ENCODE peak calls at places on chromosomes 7 and 10, in seven cellular contexts. K is heart left ventricle, M is spleen, H is breast epithelium, P is uterus, W is prostate gland, G is tibial nerve. Z is an unnamed sample.

GRCh38 chr7:73738220-73738611 is 386 bp downstream of the ABHD11 start:
- DNase-seq in G (peak), P (peak), K (peak), W (peak), M (no peak), H (peak), Z (peak)

GRCh38 chr7:50558380-50559051 is 6.7 kb downstream of the DDC start:
- DNase-seq in H (no peak), W (no peak), P (no peak), G (no peak), M (no peak), K (no peak), Z (no peak)

GRCh38 chr10:93463723-93464511 is 18.2 kb downstream of the MYOF start:
- DNase-seq in K (no peak), W (no peak), H (no peak), P (peak), G (no peak), M (no peak), Z (no peak)

GRCh38 chr10:4068255-4069028 is 283.4 kb upstream of the KLF6 start:
- DNase-seq in H (no peak), W (no peak), G (no peak), K (no peak), M (no peak), P (no peak), Z (no peak)

GRCh38 chr10:113562108-113562507 is 9.3 kb downstream of the HABP2 start:
- DNase-seq in H (no peak), G (no peak), K (no peak), W (no peak), P (no peak), M (peak), Z (no peak)

GRCh38 chr7:5448378-5449042 is 24.9 kb upstream of the TNRC18 start:
- DNase-seq in M (no peak), P (no peak), W (peak), G (no peak), K (no peak), H (peak), Z (no peak)

GRCh38 chr10:50470798-50471582 is 152.8 kb downstream of the SGMS1 start:
- DNase-seq in P (no peak), M (no peak), K (no peak), G (no peak), H (no peak), W (peak), Z (no peak)

GRCh38 chr7:135834262-135834661 is 85.6 kb upstream of the FAM180A start:
- DNase-seq in K (no peak), M (no peak), G (no peak), W (no peak), P (no peak), H (no peak), Z (no peak)

GRCh38 chr7:112112822-112113255 is 93.4 kb downstream of the DOCK4 start:
- DNase-seq in H (peak), P (peak), W (no peak), G (no peak), K (no peak), M (no peak), Z (no peak)

GRCh38 chr10:6141296-6142151 is 52.7 kb downstream of the RBM17 start:
- DNase-seq in K (no peak), M (no peak), W (peak), H (no peak), P (no peak), G (no peak), Z (peak)

GRCh38 chr7:119102294-119102693 is 877.8 kb downstream of the ANKRD7 start:
- DNase-seq in G (no peak), M (no peak), W (no peak), K (no peak), P (no peak), H (no peak), Z (no peak)

GRCh38 chr7:45681596-45682357 is 107.6 kb downstream of the ADCY1 start:
- DNase-seq in G (no peak), K (no peak), W (no peak), M (peak), H (peak), P (no peak), Z (no peak)

GRCh38 chr7:47132471-47132870 is 449.4 kb downstream of the TNS3 start:
- DNase-seq in W (no peak), M (no peak), H (no peak), P (no peak), G (no peak), K (no peak), Z (no peak)

GRCh38 chr10:33453081-33453850 is 118.8 kb upstream of the NRP1 start:
- DNase-seq in P (no peak), W (no peak), M (no peak), K (no peak), G (no peak), H (no peak), Z (no peak)

GRCh38 chr7:55241958-55242357 is 123.2 kb upstream of the LANCL2 start:
- DNase-seq in P (no peak), M (no peak), W (no peak), G (no peak), H (no peak), K (no peak), Z (no peak)

GRCh38 chr7:28958235-28958945 is at the start of gene TRIL:
- DNase-seq in M (peak), P (peak), K (peak), H (peak), G (peak), W (peak), Z (peak)

GRCh38 chr10:86661161-86662025 is 6.9 kb upstream of the LDB3 start:
- DNase-seq in K (peak), G (no peak), P (no peak), M (peak), H (no peak), W (no peak), Z (no peak)
- TF ChIP-seq POLR2A in K (no peak), G (no peak), P (no peak), M (no peak), H (no peak), W (no peak), Z (no peak)

DNA sequence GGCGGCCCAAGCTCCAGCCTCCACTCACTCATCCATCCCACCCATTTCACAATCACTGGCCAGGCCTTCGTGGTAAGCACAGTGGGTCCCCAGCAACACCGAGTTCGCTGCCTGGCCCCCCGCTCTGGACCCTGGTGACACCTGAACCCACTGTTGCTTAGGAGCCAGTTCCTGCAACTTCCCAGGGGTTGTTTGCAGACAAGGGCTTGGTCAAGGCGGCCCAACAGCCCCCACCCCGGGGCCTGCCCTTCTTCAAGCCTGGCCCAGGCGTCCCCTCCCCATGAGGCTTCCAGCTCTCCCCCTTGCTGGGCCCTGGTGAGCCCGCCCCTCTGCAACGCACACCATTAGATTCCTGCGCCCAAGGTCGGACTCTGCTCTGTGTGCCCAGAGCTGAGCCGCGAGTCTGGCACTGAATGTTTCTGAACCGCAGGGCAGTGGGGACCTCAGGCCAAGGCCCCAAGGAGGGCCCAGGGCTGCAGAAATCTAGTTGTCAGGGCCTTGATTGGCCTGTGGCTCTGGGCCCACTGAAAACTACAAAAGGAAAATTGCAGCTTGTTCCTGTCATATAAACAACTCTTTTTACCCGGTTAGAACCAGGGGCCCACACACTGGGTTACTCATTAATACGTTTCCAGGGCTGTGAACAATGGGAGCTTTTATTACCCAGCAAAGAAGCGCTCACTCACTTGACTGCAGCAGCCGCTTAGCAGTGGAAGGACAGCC is 2.1 kb upstream of the COX19 start:
- DNase-seq in K (no peak), P (no peak), G (no peak), W (peak), M (peak), H (peak), Z (no peak)
- TF ChIP-seq POLR2A in K (no peak), P (no peak), G (no peak), W (no peak), M (no peak), H (no peak), Z (no peak)

GRCh38 chr7:71616217-71616616 is 484.3 kb downstream of the GALNT17 start:
- DNase-seq in G (no peak), M (no peak), H (no peak), P (no peak), K (no peak), W (no peak), Z (no peak)

GRCh38 chr7:71612892-71613291 is 480.9 kb downstream of the GALNT17 start:
- DNase-seq in M (no peak), W (no peak), G (no peak), K (no peak), P (peak), H (no peak), Z (no peak)

GRCh38 chr7:71613316-71613715 is 481.4 kb downstream of the GALNT17 start:
- DNase-seq in H (no peak), P (no peak), K (no peak), W (no peak), M (no peak), G (no peak), Z (no peak)

GRCh38 chr7:71615017-71615416 is 483.1 kb downstream of the GALNT17 start:
- DNase-seq in M (no peak), P (no peak), W (no peak), H (no peak), K (no peak), G (no peak), Z (no peak)

GRCh38 chr7:71618281-71618680 is 486.3 kb downstream of the GALNT17 start:
- DNase-seq in M (no peak), P (no peak), K (no peak), H (no peak), W (no peak), G (no peak), Z (no peak)
- TF ChIP-seq POLR2A in M (no peak), P (no peak), K (no peak), H (no peak), W (no peak), G (no peak), Z (no peak)

DNA sequence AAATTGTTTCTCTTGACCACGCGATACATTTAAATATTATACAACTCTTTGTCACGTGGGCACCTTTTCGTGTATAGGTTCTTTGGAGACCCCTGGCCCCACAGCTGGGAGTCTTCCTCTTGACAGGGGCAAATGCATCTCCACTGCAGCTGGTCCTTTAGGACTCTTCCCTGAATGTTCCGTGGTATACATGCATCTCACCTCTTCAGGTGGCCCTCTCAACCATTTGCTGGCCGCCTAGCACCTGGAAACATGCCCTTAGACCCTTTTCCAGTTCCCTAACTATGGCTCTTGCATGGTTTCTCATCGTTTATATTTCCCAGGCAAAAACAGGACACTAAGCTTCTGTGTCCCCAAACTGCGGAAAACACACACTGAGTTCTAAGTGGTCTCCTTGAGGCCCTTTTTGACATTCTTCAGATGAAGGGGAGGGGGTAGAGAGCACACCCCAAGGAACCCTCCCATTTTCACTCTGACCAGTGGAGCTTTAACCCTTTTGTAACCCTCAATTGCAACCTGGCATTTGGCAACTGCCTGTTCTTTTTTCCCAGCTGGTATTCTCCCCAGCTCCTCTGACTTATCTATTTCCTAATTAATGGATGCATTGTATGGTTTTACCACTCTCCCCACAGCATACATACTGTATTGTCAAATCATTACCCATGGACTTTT is 20.6 kb downstream of the HNRNPA2B1 start:
- DNase-seq in W (no peak), M (no peak), P (no peak), K (no peak), H (no peak), G (no peak), Z (no peak)
- TF ChIP-seq POLR2A in W (no peak), M (no peak), P (no peak), K (no peak), H (no peak), G (no peak), Z (peak)

DNA sequence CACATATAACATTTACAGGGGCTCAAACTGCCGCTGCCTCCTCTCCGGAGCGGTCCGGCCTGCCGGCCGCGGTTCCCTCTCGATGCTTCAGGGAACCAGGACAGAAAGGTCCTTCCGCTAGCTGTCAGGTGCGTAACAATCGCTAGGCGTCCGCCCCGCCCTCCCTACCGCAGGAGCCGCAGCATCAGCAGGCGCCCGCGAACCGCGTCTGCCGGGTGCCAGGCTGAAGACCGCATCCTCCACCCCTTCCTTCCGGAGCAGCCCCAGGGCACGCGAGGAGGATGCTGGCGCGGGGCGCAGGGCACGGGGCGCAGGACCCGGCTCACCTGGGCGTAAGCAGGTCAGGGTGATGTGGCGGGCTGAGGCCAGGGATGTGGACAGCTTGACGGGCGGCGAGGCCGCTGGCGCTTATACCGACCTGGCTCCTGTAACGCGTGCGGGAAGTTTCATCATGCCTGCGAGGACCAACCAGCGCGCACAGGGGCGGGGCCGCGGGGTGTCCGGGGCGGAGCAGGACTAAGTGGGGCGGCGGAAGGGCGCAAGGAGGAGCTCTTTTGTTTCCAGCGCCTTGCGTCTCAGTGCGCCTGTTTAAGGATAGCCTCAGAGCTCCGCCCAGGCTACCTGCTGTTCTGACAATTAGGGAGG is at the start of gene ASNS:
- DNase-seq in K (peak), P (peak), G (peak), M (peak), H (peak), W (peak), Z (peak)
- TF ChIP-seq POLR2A in K (no peak), P (peak), G (peak), M (no peak), H (no peak), W (peak), Z (peak)